ENCODE peak calls at places on chromosomes 1 and 21, in nine cellular contexts. U is A673, P is cardiac muscle cell, E is esophagus muscularis mucosa, N is left ventricle myocardium inferior, J is K562, X is adrenal gland, L is testis, A is right lobe of liver. M is an unnamed sample. For H3K4me1, the result is how much of the 10 kb centered on the place peaks cover.

GRCh38 chr1:48526045-48526714 is 54.2 kb upstream of the SPATA6 start:
- DNase-seq in U (peak), P (no peak), E (no peak), N (no peak), J (no peak), X (peak), L (peak), A (no peak), M (peak)

GRCh38 chr1:89994231-89994804 is 592 bp upstream of the ZNF326 start:
- DNase-seq in U (no peak), P (no peak), E (no peak), N (no peak), J (no peak), X (peak), L (no peak), A (no peak), M (no peak)

GRCh38 chr1:212982430-212983152 is 32.2 kb downstream of the VASH2 start:
- DNase-seq in U (no peak), P (no peak), E (peak), N (no peak), J (no peak), X (no peak), L (peak), A (no peak), M (no peak)

GRCh38 chr21:38448619-38449186 is 49.6 kb downstream of the ERG start:
- DNase-seq in U (no peak), P (peak), E (no peak), N (no peak), J (no peak), X (no peak), L (no peak), A (no peak), M (no peak)

GRCh38 chr1:116290085-116290670 is 82.9 kb upstream of the ATP1A1 start:
- DNase-seq in U (no peak), P (no peak), E (peak), N (no peak), J (no peak), X (no peak), L (no peak), A (no peak), M (no peak)

GRCh38 chr1:193631306-193631705 is 444.9 kb upstream of the B3GALT2 start:
- DNase-seq in U (no peak), P (no peak), E (no peak), N (no peak), J (no peak), X (no peak), L (no peak), A (no peak), M (no peak)

GRCh38 chr21:32674731-32675130 is 53.1 kb downstream of the SYNJ1 start:
- DNase-seq in U (no peak), P (no peak), E (no peak), N (no peak), J (no peak), X (no peak), L (no peak), A (no peak), M (no peak)

GRCh38 chr1:47191940-47192457 is 2.2 kb upstream of the PDZK1IP1 start:
- DNase-seq in U (no peak), P (no peak), E (no peak), N (no peak), J (no peak), X (peak), L (no peak), A (no peak), M (no peak)

GRCh38 chr1:25820247-25821111 is 725 bp downstream of the MTFR1L start:
- DNase-seq in U (peak), P (peak), E (no peak), N (peak), J (peak), X (peak), L (peak), A (peak), M (peak)

GRCh38 chr1:224448428-224449017 is 13.9 kb upstream of the WDR26 start:
- DNase-seq in U (no peak), P (peak), E (no peak), N (no peak), J (no peak), X (no peak), L (no peak), A (no peak), M (no peak)

GRCh38 chr1:27517305-27517704 is 27.3 kb upstream of the WASF2 start:
- DNase-seq in U (no peak), P (no peak), E (no peak), N (no peak), J (no peak), X (no peak), L (no peak), A (no peak), M (no peak)

DNA sequence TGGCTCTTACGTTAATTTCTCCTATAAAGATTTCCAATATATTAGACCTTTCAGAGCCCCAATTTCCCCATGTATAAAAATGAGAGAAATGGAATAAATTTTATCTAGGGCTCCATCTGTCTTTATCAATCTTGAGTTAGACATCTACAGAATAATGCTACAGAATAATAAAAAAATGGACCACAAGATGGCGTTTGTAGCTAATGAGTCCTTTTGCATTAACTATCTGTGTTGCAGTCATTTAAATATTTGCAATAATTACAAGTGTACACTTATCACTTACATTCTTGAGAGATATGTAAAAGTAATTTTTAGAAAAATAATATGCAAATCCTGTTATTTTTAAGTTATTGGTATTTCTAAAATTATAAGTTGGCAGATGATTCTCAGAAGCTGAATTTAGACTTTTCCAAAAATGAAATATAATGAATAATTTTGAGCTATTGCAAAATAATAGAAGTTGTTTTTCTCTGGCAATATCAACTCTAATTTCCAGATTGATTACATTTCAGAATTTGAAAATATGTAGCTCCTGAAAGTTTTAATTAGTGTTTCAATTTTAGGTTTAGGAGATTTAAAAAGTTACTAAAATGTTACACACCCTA is 87.7 kb downstream of the SNX7 start:
- DNase-seq in U (peak), P (no peak), E (no peak), N (no peak), J (no peak), X (no peak), L (no peak), A (no peak), M (no peak)
- TF ChIP-seq CTCF in U (peak), P (peak), E (no peak), N (peak), J (no peak), X (peak), L (no peak), A (peak), M (peak)

DNA sequence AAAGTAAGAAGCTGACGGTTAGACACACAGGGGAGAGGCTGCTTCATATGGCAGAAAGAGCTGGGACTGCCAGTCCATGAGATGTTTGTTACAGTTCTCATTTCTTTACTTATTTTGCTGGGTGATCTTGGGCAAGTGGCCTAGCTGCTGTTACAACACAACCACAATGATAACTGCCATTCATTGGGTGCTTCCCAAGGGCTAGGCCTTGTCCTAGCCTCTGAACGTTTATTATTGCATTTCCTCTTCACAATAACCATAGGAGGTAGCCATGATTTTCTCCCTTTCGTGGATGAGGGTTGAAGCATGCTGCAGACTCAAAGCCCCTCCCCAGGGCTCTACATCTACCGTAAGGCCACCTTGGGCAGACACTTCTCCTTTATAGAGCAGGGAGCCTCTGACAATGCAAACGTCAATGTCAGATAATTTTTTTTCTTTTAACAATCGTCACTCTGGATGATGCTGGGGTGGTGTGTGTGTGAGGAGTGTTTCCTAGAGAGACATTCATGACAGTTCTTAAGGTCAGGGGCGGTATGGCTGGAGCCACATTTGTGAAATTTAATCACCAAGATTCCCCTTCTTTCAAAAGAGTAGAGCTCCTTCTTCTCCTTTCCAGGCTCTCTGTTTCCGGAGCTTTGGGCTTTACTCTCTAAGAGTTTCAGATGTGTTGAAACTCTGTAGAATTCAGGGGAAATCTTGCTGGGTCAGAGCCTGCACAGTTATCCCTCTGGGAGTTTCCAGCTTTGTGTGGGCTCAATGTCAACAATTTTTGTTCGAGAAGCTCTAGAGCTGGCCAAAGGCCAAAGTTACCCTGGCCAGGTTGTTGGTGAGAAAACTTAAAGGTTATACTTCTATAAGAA is 138.5 kb upstream of the SGIP1 start:
- DNase-seq in U (no peak), P (no peak), E (no peak), N (no peak), J (no peak), X (no peak), L (peak), A (no peak), M (no peak)
- H3K4me1 ChIP-seq in U (under half), P (under half), E (under half), N (under half), J (under half), X (under half), L (under half), A (under half), M (under half)

GRCh38 chr1:230922620-230923019 is 54.3 kb upstream of the C1orf198 start:
- DNase-seq in U (no peak), P (peak), E (no peak), N (no peak), J (no peak), X (no peak), L (no peak), A (no peak), M (no peak)
- TF ChIP-seq CTCF in U (peak), P (peak), E (no peak), N (no peak), J (peak), X (no peak), L (no peak), A (no peak), M (peak)

GRCh38 chr1:1900883-1901640 is 10.2 kb upstream of the GNB1 start:
- DNase-seq in U (no peak), P (no peak), E (no peak), N (no peak), J (no peak), X (no peak), L (no peak), A (no peak), M (no peak)

GRCh38 chr1:1903224-1903623 is 11.8 kb upstream of the CALML6 start:
- DNase-seq in U (no peak), P (no peak), E (no peak), N (no peak), J (no peak), X (no peak), L (no peak), A (no peak), M (no peak)

GRCh38 chr1:1899967-1900327 is 9.1 kb upstream of the GNB1 start:
- DNase-seq in U (no peak), P (no peak), E (no peak), N (no peak), J (no peak), X (no peak), L (no peak), A (no peak), M (no peak)

GRCh38 chr1:1899266-1899966 is 8.5 kb upstream of the GNB1 start:
- DNase-seq in U (no peak), P (no peak), E (no peak), N (no peak), J (no peak), X (no peak), L (no peak), A (no peak), M (no peak)

DNA sequence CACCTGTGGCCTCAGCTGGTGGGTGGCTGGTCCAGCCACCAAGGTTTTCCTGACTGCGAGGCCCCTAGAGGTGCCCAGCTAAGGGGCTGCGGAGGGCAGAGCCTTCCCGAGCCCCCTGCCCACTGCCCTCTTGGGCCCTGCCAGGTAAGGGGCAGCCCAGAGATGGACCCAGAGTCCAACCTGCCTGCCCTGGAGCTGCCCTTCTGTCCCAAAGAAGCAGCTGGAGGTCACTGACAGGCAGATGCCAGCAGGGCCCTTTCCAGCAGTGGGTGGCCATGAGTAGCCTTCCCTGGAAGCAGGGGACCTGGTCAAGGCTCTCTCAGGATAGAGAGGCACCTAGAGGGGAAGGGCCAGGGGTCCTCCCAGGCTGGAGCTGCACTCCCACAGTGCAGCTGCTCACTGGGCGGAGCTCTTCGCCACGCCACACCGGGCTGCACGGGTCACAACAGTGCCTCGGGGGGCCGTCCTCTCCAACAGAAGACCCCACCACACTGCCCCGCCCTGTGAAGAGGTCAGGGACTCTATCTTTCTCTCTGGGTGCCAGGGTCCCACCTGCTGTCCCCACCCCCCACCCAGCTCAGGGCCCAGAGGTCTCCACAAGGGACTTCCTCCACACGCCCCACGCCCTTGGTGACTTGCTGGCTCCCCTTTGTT is 10.9 kb upstream of the GNB1 start:
- DNase-seq in U (no peak), P (no peak), E (no peak), N (no peak), J (no peak), X (no peak), L (no peak), A (no peak), M (no peak)
- H3K4me1 ChIP-seq in U (under half), P (under half), E (under half), N (under half), J (under half), X (under half), L (under half), A (under half), M (under half)

GRCh38 chr1:156910309-156910782 is 10.1 kb upstream of the LRRC71 start:
- DNase-seq in U (peak), P (peak), E (no peak), N (no peak), J (peak), X (no peak), L (peak), A (peak), M (peak)
- TF ChIP-seq CTCF in U (peak), P (peak), E (peak), N (peak), J (peak), X (peak), L (peak), A (peak), M (peak)

GRCh38 chr1:178122283-178122682 is 28.4 kb downstream of the RASAL2 start:
- DNase-seq in U (no peak), P (no peak), E (no peak), N (no peak), J (no peak), X (no peak), L (no peak), A (no peak), M (no peak)
- H3K4me1 ChIP-seq in U (under half), P (under half), E (under half), N (half or more), J (under half), X (under half), L (under half), A (under half), M (under half)

DNA sequence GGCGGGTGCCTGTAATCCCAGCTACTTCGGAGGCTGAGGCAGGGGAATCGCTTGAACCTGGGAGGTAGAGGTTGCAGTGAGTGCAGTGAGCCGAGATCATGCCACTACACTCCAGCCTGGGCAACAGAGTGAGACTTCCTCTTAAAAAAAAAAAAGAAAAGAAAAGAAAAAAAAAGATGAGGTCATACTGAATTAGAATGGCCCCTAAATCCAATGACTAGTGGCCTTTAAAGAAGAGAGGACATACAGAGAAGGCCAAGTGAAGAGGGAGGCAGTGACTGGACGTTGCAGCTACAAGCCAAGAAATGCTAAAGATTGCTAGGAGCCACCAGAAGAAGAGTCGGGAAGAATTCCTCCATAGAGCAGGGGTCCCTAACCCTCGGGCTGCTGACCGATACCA is 76.9 kb upstream of the TIAM1 start:
- DNase-seq in U (no peak), P (no peak), E (no peak), N (no peak), J (no peak), X (no peak), L (no peak), A (no peak), M (no peak)
- TF ChIP-seq CTCF in U (no peak), P (no peak), E (no peak), N (no peak), J (no peak), X (no peak), L (no peak), A (no peak), M (no peak)

GRCh38 chr1:93735722-93736121 is 54.1 kb upstream of the BCAR3 start:
- DNase-seq in U (no peak), P (no peak), E (no peak), N (no peak), J (no peak), X (no peak), L (no peak), A (no peak), M (no peak)
- H3K4me1 ChIP-seq in U (under half), P (under half), E (under half), N (under half), J (under half), X (under half), L (under half), A (under half), M (under half)

DNA sequence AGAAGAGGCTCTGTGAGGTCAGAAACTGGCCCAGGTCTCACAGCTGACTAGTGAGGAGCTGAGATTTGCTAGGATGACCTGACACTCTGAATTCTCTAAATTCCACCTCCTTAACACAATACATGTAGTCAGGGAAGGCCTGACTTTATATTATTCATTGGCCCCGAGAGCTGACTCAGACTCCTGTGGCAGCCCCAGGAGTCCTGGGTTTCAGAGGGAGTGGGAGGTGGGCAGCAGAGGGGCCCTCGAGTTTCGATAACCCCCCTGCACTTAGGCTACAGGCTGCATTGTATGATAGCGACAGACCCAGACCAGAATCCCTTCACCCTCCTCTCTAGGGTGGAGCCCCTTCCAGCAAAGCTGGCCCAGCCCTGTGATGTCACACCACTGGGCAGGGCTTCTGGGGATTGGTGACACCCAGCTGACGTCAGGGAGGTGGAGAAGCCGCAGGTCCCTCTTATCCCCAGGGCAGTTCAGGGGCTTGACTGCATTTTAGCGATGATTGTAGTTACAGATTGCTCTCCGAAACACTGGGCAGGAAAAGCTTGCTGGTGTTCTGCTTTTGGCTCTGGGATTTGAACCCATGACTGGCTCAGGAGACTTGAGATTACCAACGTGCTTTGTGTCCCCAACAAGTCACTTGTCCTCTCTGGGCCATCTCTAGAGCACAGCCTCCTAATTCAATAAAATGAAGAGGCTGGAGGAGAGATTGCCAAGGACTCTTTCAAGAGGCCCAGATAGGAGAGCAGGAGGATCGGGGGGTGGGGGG is 17.0 kb upstream of the GPR37L1 start:
- DNase-seq in U (peak), P (peak), E (no peak), N (no peak), J (peak), X (no peak), L (peak), A (no peak), M (peak)
- TF ChIP-seq CTCF in U (no peak), P (no peak), E (no peak), N (no peak), J (no peak), X (no peak), L (no peak), A (no peak), M (no peak)

DNA sequence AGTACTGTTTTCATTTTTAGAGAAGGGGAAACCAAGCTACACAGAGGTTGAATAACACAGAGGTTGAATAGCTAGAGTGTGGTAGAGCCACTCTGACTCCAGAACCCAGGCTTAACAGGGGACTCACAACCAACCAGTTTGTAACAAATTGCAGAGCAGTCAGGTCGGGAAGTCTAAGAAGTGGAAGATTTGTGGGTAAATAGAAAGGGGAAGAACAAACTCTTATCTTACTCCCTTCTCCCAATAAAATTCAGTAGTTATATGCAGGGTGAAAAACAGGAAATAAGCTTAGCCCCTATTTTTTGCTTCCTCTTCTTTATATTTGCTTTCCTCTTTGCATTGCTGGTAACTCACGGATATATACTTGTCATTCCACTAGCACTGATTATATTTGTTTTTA is 23.2 kb downstream of the CDC42 start:
- DNase-seq in U (no peak), P (peak), E (no peak), N (no peak), J (no peak), X (no peak), L (no peak), A (no peak), M (no peak)
- H3K4me1 ChIP-seq in U (under half), P (under half), E (half or more), N (half or more), J (under half), X (under half), L (under half), A (under half), M (under half)

M was measured in BE2C.